ENCODE peak calls at places on chromosomes 5 and 9, in nine cellular contexts. L is A549, O is Caco-2, T is tibial artery, Q is breast epithelium, V is heart right ventricle, K is body of pancreas, R is endothelial cell of umbilical vein, G is H9. M is an unnamed sample.

GRCh38 chr5:90934738-90935137 is 376.1 kb downstream of the ADGRV1 start:
- DNase-seq in R (no peak), V (no peak), L (no peak), G (no peak), K (no peak), T (no peak), Q (no peak), O (no peak), M (no peak)

GRCh38 chr9:135727257-135727875 is 25.4 kb downstream of the KCNT1 start:
- DNase-seq in K (no peak), Q (no peak), L (no peak), V (no peak), R (no peak), G (no peak), O (no peak), T (no peak), M (no peak)

GRCh38 chr5:33612386-33612785 is 171.6 kb downstream of the TARS1 start:
- DNase-seq in K (no peak), T (no peak), G (no peak), V (no peak), O (no peak), L (no peak), R (no peak), Q (no peak), M (no peak)

GRCh38 chr5:73987915-73988314 is 361.9 kb downstream of the ARHGEF28 start:
- DNase-seq in Q (no peak), R (no peak), K (no peak), L (no peak), G (no peak), V (no peak), O (no peak), T (no peak), M (no peak)

GRCh38 chr9:128621730-128622455 is 34.8 kb downstream of the DYNC2I2 start:
- DNase-seq in O (no peak), V (no peak), Q (no peak), L (no peak), K (no peak), R (no peak), G (no peak), T (no peak), M (no peak)

GRCh38 chr5:157108961-157109360 is at the start of gene HAVCR2:
- DNase-seq in K (no peak), O (no peak), T (peak; percentile 73), R (no peak), Q (no peak), G (no peak), L (no peak), V (peak; percentile 15), M (no peak)

GRCh38 chr5:52562473-52562872 is 225.2 kb upstream of the ITGA1 start:
- DNase-seq in O (no peak), R (no peak), G (no peak), Q (no peak), L (no peak), V (no peak), T (no peak), K (no peak), M (no peak)

GRCh38 chr5:68460147-68460760 is 244.7 kb downstream of the PIK3R1 start:
- DNase-seq in L (peak; percentile 12), O (peak; percentile 28), R (peak; percentile 76), G (no peak), Q (no peak), V (no peak), T (no peak), K (peak; percentile 27), M (no peak)

GRCh38 chr9:127683723-127684122 is 23.1 kb upstream of the CFAP157 start:
- DNase-seq in Q (no peak), O (no peak), V (no peak), T (no peak), L (no peak), K (no peak), G (no peak), R (no peak), M (no peak)

GRCh38 chr5:14665949-14666741 is 1.6 kb downstream of the OTULIN start:
- DNase-seq in R (peak; percentile 15), G (no peak), O (peak; percentile 15), K (peak; percentile 24), Q (no peak), L (peak; percentile 46), V (no peak), T (no peak), M (no peak)

GRCh38 chr9:128845186-128845931 is 15.8 kb upstream of the SPOUT1 start:
- DNase-seq in L (no peak), V (no peak), G (peak; percentile 62), T (no peak), R (no peak), Q (peak; percentile 73), O (peak; percentile 48), K (no peak), M (no peak)

DNA sequence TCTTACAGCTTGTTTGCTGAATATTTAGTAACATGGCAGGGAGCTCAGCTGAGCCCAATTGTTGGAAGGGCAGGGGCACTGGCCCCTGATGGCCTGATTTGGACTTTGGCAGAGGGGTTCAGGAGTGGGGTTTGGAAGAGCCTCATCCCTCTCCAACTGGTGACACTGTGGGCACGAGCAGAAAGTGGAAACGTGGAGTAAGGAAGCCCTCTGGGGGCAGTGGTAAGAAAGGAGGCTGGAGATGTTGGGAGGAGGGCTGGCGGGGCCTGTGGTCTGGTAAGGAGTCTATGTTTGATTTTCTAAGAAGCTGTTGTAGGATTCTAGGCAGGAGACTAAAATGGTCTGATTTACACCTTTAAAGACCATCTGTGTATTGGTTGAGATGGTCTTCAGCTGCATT is 208.9 kb downstream of the HSPA4 start:
- DNase-seq in V (no peak), Q (no peak), T (no peak), R (no peak), O (no peak), L (no peak), G (no peak), K (no peak), M (no peak)
- TF ChIP-seq CTCF in V (no peak), Q (no peak), T (no peak), R (peak; percentile 8), O (no peak), L (peak; percentile 31), G (peak; percentile 23), K (no peak), M (no peak)

DNA sequence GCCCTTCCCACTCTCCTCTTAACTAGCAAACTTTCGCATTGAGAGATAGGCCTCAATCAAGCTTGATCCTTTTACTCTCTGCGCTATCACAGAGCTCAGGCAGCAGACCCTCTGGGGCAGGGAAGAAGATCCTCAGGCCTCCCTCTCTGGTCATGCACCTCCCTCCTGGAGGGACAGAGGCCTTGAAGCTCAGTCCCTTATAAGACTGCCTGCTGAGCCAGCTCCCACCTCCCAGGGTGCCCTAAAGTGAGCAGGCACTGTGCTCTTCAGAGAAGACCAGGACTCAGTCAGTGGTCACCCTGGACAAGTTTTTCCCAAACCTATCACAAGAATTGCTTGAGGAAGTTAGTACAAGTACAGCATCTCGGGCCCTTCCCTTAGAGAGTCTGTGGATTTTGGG is 29.9 kb downstream of the B4GALT1 start:
- DNase-seq in R (no peak), K (no peak), L (no peak), Q (no peak), T (peak; percentile 15), G (no peak), V (no peak), O (no peak), M (no peak)
- H3K4me1 ChIP-seq in R (peaks cover 16% of the 10 kb centered on the region), K (peaks cover 44% of the 10 kb centered on the region), L (peaks cover 84% of the 10 kb centered on the region), Q (peaks cover 17% of the 10 kb centered on the region), T (peaks cover 74% of the 10 kb centered on the region), G (no peaks in the 10 kb centered on the region), V (peaks cover 93% of the 10 kb centered on the region), O (peaks cover 32% of the 10 kb centered on the region), M (peaks cover 30% of the 10 kb centered on the region)

GRCh38 chr9:108443741-108444140 is 412.0 kb downstream of the ACTL7B start:
- DNase-seq in T (no peak), O (no peak), Q (no peak), G (no peak), K (no peak), R (peak; percentile 66), L (no peak), V (no peak), M (no peak)
- TF ChIP-seq CTCF in T (no peak), O (no peak), Q (no peak), G (no peak), K (no peak), R (no peak), L (no peak), V (no peak), M (no peak)

DNA sequence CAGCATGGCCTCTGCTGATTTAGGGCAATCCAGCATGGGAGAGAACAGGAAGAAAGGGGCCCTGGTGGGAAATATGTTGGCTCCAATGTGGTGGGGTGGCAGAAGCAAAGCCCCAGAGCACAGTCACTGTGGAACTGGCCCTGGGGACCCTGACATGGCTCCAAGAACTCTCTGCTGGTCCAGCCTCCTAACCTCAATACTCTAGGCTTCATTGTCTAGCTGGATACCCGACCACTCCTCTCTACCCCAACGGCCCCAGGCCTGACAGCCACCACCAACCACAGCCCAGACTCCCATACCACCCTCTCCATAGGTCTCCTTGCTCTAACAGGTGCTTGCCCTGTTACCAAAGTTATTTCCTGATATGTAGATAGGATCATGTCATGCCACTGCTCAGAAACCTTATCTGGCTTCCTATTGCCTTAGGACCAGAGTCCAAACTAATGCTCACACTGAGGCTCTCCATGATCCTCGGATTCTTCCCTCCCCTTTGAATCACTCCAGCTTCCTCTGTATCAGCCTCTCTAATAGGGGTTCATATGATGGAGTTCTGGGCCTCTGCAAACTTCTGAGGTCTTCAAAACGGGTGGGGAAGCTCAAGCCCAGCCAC is 12.9 kb downstream of the ACSL6 start:
- DNase-seq in Q (no peak), V (no peak), G (no peak), O (no peak), K (no peak), R (no peak), L (no peak), T (no peak), M (no peak)
- H3K4me1 ChIP-seq in Q (no peaks in the 10 kb centered on the region), V (peaks cover 19% of the 10 kb centered on the region), G (peaks cover 11% of the 10 kb centered on the region), O (peaks cover 65% of the 10 kb centered on the region), K (peaks cover 46% of the 10 kb centered on the region), R (peaks cover 17% of the 10 kb centered on the region), L (no peaks in the 10 kb centered on the region), T (peaks cover 8% of the 10 kb centered on the region), M (no peaks in the 10 kb centered on the region)

DNA sequence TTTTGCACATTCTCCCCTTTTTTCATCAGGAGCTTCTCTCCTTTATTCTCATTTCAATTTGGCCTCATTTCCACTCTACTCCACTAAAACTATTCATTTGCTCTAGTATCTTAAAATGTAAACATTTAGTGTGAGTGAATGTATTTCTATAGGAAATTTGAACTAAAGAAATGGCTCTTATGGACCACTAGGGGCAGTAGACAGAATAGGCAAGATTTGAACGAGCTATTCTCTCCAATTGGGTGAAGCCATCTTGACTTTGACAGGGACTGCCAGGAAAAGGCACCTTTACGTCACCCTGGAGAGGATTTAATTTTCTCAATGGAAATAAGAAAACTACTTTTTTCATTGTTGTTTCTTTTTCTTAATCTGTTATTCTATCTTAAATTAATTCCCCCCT is 666.3 kb downstream of the DNAH5 start:
- DNase-seq in T (no peak), Q (no peak), K (no peak), G (no peak), V (no peak), R (no peak), L (no peak), O (no peak), M (no peak)
- TF ChIP-seq CTCF in T (no peak), Q (no peak), K (no peak), G (peak; percentile 61), V (peak; percentile 22), R (peak; percentile 31), L (no peak), O (peak; percentile 30), M (no peak)

M was measured in uterus.